ENCODE peak calls at places on chromosomes 2 and 18, in seven cellular contexts. C, O, M, R, D, G and P are unnamed samples.

GRCh38 chr2:3414133-3414856 is 34.8 kb downstream of the TRAPPC12 start:
- DNase-seq in D (no peak), G (no peak), R (no peak), M (no peak), C (no peak), O (peak), P (no peak)

GRCh38 chr2:23824777-23825212 is 102.1 kb downstream of the ATAD2B start:
- DNase-seq in D (peak), R (no peak), M (peak), C (peak), O (no peak), G (no peak), P (peak)

GRCh38 chr2:69210386-69210785 is 176.6 kb downstream of the GFPT1 start:
- DNase-seq in G (no peak), M (no peak), O (no peak), R (no peak), C (peak), D (no peak), P (no peak)

GRCh38 chr2:8315766-8316165 is 366.1 kb upstream of the ID2 start:
- DNase-seq in O (no peak), M (peak), D (no peak), R (no peak), G (peak), C (peak), P (no peak)

GRCh38 chr2:102480796-102481195 is 7.8 kb downstream of the SLC9A4 start:
- DNase-seq in G (no peak), R (no peak), M (no peak), O (no peak), D (no peak), C (no peak), P (no peak)

GRCh38 chr2:39523308-39524044 is 86.4 kb upstream of the MAP4K3 start:
- DNase-seq in M (peak), C (peak), G (no peak), R (no peak), O (no peak), D (peak), P (peak)

GRCh38 chr2:17543131-17543660 is 2.7 kb downstream of the VSNL1 start:
- DNase-seq in D (no peak), O (no peak), R (no peak), C (no peak), M (no peak), G (no peak), P (no peak)

GRCh38 chr2:63743170-63743975 is 98.3 kb upstream of the UGP2 start:
- DNase-seq in M (no peak), R (no peak), O (no peak), C (no peak), D (no peak), G (no peak), P (no peak)

GRCh38 chr2:69797836-69798465 is 31.5 kb upstream of the GMCL1 start:
- DNase-seq in D (peak), R (no peak), O (no peak), G (no peak), M (no peak), C (no peak), P (no peak)

GRCh38 chr2:32772623-32773221 is 144.9 kb downstream of the TTC27 start:
- DNase-seq in C (peak), R (no peak), G (no peak), D (peak), M (peak), O (no peak), P (peak)

GRCh38 chr2:38722271-38723115 is 28.7 kb downstream of the SRSF7 start:
- DNase-seq in R (no peak), C (no peak), G (no peak), D (peak), O (no peak), M (no peak), P (no peak)

GRCh38 chr18:2978626-2979025 is 34.3 kb downstream of the LPIN2 start:
- DNase-seq in G (no peak), C (peak), R (no peak), O (no peak), M (peak), D (peak), P (peak)

GRCh38 chr18:74942319-74942910 is 266.5 kb downstream of the PTGR3 start:
- DNase-seq in O (no peak), G (no peak), M (no peak), C (no peak), R (no peak), D (no peak), P (no peak)

GRCh38 chr18:74286106-74286856 is 5.5 kb downstream of the CYB5A start:
- DNase-seq in M (peak), D (peak), O (no peak), G (no peak), C (peak), R (peak), P (peak)

GRCh38 chr2:194166818-194167217 is 1490.2 kb upstream of the SLC39A10 start:
- DNase-seq in D (peak), G (no peak), M (peak), R (peak), C (peak), O (no peak), P (peak)

DNA sequence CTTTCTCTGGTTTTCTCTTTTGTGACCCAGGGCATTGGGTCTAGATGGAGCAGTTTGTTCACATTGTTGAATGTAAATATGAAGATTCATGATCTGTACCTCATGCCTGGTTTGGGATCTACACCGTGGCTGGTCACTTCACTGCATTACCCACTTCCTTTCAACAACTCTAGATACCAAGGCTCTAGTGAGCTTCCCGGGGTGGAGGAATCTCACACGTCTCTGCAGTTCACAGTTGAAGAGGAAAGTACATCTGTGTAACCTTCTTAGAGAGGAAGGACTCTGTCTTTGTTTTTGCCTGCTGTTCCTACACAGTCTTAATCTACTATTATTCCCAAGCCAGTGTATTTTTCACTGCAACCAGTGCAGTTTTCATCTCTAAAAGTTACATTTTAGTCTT is 574.8 kb downstream of the MBD2 start:
- DNase-seq in O (no peak), M (no peak), C (no peak), R (no peak), G (no peak), D (no peak), P (no peak)
- H3K4me3 ChIP-seq in O (no peak), M (no peak), C (no peak), R (no peak), G (no peak), D (no peak), P (no peak)

GRCh38 chr2:222297600-222297935 is 1.2 kb downstream of the PAX3 start:
- DNase-seq in O (no peak), R (no peak), G (no peak), C (no peak), M (no peak), D (no peak), P (no peak)

GRCh38 chr2:222298311-222299150 is at the start of gene PAX3:
- DNase-seq in C (peak), M (no peak), R (no peak), D (no peak), O (no peak), G (no peak), P (no peak)

GRCh38 chr2:222296311-222296736 is 2.5 kb downstream of the PAX3 start:
- DNase-seq in M (no peak), D (no peak), O (no peak), C (no peak), G (no peak), R (no peak), P (no peak)

GRCh38 chr2:222296911-222297599 is 1.7 kb downstream of the PAX3 start:
- DNase-seq in O (no peak), R (no peak), G (no peak), C (no peak), D (no peak), M (no peak), P (no peak)

GRCh38 chr2:222298000-222298310 is 843 bp downstream of the PAX3 start:
- DNase-seq in C (no peak), D (no peak), O (no peak), G (no peak), R (no peak), M (no peak), P (no peak)
- H3K4me3 ChIP-seq in C (peak), D (no peak), O (no peak), G (no peak), R (no peak), M (no peak), P (no peak)

DNA sequence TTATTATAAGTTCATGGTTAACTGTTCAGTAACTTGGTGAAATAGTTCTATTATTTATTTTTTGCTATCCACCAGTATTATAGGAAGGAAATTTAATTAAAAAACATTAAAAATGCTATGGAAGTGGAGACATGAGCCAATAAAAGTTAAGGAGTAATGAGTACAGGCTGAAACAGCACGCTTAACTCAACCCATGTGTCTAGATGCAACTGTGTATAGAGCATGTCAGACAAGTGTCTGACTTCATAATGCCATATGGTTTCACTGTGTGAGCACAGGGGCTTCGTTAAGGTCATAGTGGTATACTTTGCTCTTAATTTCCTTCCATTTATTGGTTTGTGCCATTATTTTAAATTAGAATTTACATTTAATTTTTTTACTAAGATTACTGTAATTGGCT is 566.8 kb upstream of the NRP2 start:
- DNase-seq in G (no peak), D (no peak), C (no peak), R (no peak), O (no peak), M (no peak), P (no peak)
- H3K4me3 ChIP-seq in G (no peak), D (no peak), C (no peak), R (no peak), O (no peak), M (no peak), P (no peak)

GRCh38 chr2:60972889-60973656 is 44.4 kb upstream of the PEX13 start:
- DNase-seq in R (no peak), O (no peak), D (no peak), G (no peak), M (no peak), C (no peak), P (no peak)
- H3K4me3 ChIP-seq in R (no peak), O (no peak), D (no peak), G (no peak), M (no peak), C (no peak), P (no peak)

GRCh38 chr2:42117923-42118758 is 51.0 kb upstream of the EML4 start:
- DNase-seq in D (peak), M (peak), R (no peak), C (peak), O (no peak), G (no peak), P (peak)

GRCh38 chr2:42116195-42117181 is 52.7 kb upstream of the EML4 start:
- DNase-seq in G (no peak), M (peak), O (no peak), D (peak), C (peak), R (no peak), P (peak)

GRCh38 chr2:42115588-42115987 is 53.6 kb upstream of the EML4 start:
- DNase-seq in O (no peak), C (no peak), G (no peak), M (no peak), R (no peak), D (no peak), P (no peak)

GRCh38 chr2:42117182-42117579 is 52.0 kb upstream of the EML4 start:
- DNase-seq in O (no peak), R (no peak), M (no peak), G (no peak), D (no peak), C (no peak), P (no peak)

GRCh38 chr2:42118759-42119569 is 50.2 kb upstream of the EML4 start:
- DNase-seq in R (no peak), D (peak), O (no peak), G (no peak), C (no peak), M (peak), P (peak)
- H3K4me3 ChIP-seq in R (no peak), D (no peak), O (no peak), G (no peak), C (no peak), M (no peak), P (no peak)

GRCh38 chr2:236177604-236177966 is 9.4 kb upstream of the GBX2 start:
- DNase-seq in C (peak), D (peak), M (no peak), R (peak), O (peak), G (peak), P (peak)
- H3K4me3 ChIP-seq in C (no peak), D (no peak), M (no peak), R (no peak), O (no peak), G (no peak), P (no peak)

DNA sequence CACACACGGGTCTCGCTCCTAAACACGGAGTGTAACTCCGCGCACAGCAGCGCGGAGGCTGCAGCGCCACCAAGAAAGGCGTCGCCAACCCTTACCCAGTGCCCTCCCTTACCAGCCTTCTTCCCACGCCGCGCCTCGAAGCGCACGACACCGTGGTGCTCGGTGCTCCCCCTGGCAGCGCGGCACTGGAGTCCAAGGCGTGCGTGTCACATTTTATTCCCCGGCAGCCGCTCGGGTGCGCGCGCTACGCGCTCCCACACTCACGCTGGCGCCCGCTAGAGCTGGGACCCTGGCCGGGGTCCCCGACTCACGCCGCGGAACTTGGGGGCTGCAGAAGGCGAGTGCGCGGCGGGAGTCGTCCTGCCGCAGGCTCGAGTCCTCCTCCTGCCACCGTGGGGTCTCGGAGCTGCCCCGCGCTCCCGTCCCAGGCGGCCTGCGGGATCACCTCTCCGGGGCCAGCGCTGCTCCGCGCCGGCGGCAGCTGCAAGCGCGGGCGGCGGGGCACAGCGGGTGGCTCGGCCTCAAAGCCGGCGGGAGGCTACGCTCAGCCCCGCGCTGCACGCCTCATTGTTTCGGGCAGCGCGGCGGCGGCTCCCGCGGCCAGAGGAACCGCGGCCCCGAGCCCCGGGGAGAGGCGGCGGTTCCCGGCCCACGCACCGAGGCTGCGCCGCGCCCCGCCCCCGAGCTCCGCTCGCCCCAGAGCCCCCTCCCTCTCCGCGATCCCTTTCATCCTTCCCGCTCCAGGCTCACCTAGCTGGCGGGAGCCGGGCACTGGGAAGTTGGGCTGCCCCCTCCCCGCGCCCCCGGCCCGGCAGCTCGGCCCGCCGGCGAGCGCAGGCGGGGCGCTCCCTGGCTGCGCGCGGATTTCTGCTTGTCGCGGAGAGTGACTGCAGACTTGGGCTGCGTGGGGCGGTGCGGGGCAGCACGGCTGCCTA is at the start of gene ST6GAL2:
- DNase-seq in M (no peak), R (no peak), D (peak), C (no peak), G (no peak), O (peak), P (no peak)
- H3K4me3 ChIP-seq in M (peak), R (no peak), D (peak), C (peak), G (peak), O (peak), P (peak)

DNA sequence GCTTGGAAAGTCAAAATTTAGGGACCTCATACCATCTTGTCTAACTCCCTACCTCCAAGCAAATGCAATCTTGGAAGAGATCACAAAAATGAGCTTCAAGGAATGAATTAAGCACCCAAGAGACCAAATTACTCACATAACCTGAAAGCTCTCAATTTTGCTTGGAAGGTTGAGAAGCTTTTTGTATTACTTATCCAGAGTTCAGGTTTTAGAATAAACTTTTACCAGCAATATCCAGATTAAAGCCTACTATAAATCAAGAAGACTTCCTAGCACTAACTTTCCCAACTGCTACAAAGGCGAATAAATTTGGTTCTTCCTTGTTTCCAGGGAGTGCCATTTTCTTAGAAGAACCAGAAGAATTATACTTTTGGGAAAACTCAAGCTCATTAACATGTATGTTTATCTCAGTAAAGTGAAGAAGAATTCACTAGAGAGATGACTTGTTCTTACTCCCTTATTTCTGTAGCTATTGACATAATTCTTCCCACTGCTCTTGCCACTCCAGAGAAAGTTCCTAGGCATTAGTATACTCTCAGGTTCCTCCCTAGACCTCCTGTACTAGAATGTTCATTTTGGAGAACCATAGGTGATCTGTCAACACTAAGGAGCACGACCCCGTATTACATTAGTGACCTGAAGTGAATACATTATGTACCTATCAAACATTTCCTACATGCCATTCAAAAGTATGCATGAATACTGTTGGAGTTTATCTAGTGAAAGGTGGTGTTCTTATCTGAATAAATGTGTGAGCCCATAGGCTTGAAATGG is 18.0 kb upstream of the STPG4 start:
- DNase-seq in C (no peak), O (no peak), D (no peak), G (no peak), M (no peak), R (no peak), P (no peak)
- H3K4me3 ChIP-seq in C (peak), O (no peak), D (peak), G (peak), M (peak), R (no peak), P (peak)

GRCh38 chr2:230762317-230762896 is 49.8 kb downstream of the CAB39 start:
- DNase-seq in C (no peak), G (no peak), R (peak), M (no peak), O (no peak), D (peak), P (peak)
- H3K4me3 ChIP-seq in C (no peak), G (no peak), R (no peak), M (no peak), O (no peak), D (no peak), P (no peak)